ENCODE peak calls at places on chromosomes 7 and 10, in seven cellular contexts. Y, Z, S, G, U, T and V are unnamed samples.

GRCh38 chr10:73263948-73264347 is 11.5 kb upstream of the MRPS16 start:
- DNase-seq in Y (no peak), Z (peak), S (no peak), G (peak), U (no peak), T (no peak), V (no peak)

GRCh38 chr10:120581496-120581895 is 124.5 kb downstream of the PLPP4 start:
- DNase-seq in Y (peak), Z (no peak), S (no peak), G (no peak), U (no peak), T (no peak), V (peak)

GRCh38 chr10:96678725-96679124 is 41.6 kb downstream of the PIK3AP1 start:
- DNase-seq in Y (no peak), Z (no peak), S (no peak), G (no peak), U (no peak), T (no peak), V (no peak)

GRCh38 chr7:28435732-28436378 is 23.5 kb downstream of the CREB5 start:
- DNase-seq in Y (no peak), Z (peak), S (no peak), G (no peak), U (no peak), T (peak), V (no peak)

GRCh38 chr7:138999414-138999813 is 18.2 kb upstream of the KIAA1549 start:
- DNase-seq in Y (no peak), Z (no peak), S (no peak), G (no peak), U (no peak), T (no peak), V (no peak)

GRCh38 chr10:110354322-110354766 is 49.6 kb upstream of the SMNDC1 start:
- DNase-seq in Y (peak), Z (peak), S (peak), G (peak), U (peak), T (peak), V (peak)

GRCh38 chr7:7639847-7640220 is 718 bp upstream of the UMAD1 start:
- DNase-seq in Y (no peak), Z (peak), S (no peak), G (peak), U (peak), T (no peak), V (no peak)

GRCh38 chr10:43196981-43197833 is 59.0 kb downstream of the CSGALNACT2 start:
- DNase-seq in Y (no peak), Z (no peak), S (no peak), G (no peak), U (no peak), T (no peak), V (peak)

GRCh38 chr7:17105701-17106100 is 192.8 kb upstream of the AHR start:
- DNase-seq in Y (no peak), Z (peak), S (no peak), G (peak), U (no peak), T (no peak), V (no peak)

GRCh38 chr7:14000247-14000646 is 10.8 kb upstream of the ETV1 start:
- DNase-seq in Y (no peak), Z (no peak), S (no peak), G (no peak), U (no peak), T (no peak), V (no peak)

GRCh38 chr7:142478479-142479220 is 220.8 kb upstream of the PRSS58 start:
- DNase-seq in Y (peak), Z (peak), S (no peak), G (peak), U (no peak), T (no peak), V (no peak)

GRCh38 chr7:149239345-149240143 is at the start of gene ZNF212:
- DNase-seq in Y (peak), Z (peak), S (peak), G (peak), U (peak), T (peak), V (peak)

GRCh38 chr7:130481898-130482297 is 10.0 kb upstream of the MEST start:
- DNase-seq in Y (no peak), Z (peak), S (no peak), G (peak), U (no peak), T (no peak), V (no peak)

GRCh38 chr10:24762161-24762924 is 38.7 kb upstream of the ARHGAP21 start:
- DNase-seq in Y (peak), Z (no peak), S (no peak), G (peak), U (no peak), T (no peak), V (no peak)

GRCh38 chr7:37604078-37604477 is 79.5 kb upstream of the GPR141 start:
- DNase-seq in Y (peak), Z (no peak), S (no peak), G (no peak), U (no peak), T (no peak), V (no peak)

GRCh38 chr7:129169171-129169643 is 19.2 kb upstream of the SMO start:
- DNase-seq in Y (peak), Z (no peak), S (peak), G (peak), U (no peak), T (peak), V (peak)

GRCh38 chr10:72063703-72064391 is 24.5 kb downstream of the SPOCK2 start:
- DNase-seq in Y (no peak), Z (no peak), S (no peak), G (no peak), U (no peak), T (no peak), V (no peak)

GRCh38 chr10:132434405-132435005 is 37.5 kb downstream of the PWWP2B start:
- DNase-seq in Y (no peak), Z (no peak), S (no peak), G (no peak), U (peak), T (no peak), V (no peak)

GRCh38 chr7:136923111-136923510 is 54.7 kb downstream of the CHRM2 start:
- DNase-seq in Y (no peak), Z (peak), S (no peak), G (peak), U (no peak), T (no peak), V (no peak)

GRCh38 chr7:42238709-42239395 is 1.8 kb upstream of the GLI3 start:
- DNase-seq in Y (peak), Z (peak), S (no peak), G (peak), U (peak), T (no peak), V (peak)

GRCh38 chr7:128909605-128910568 is 622 bp downstream of the KCP start:
- DNase-seq in Y (peak), Z (peak), S (no peak), G (peak), U (no peak), T (peak), V (peak)

GRCh38 chr10:45071043-45071813 is 70.5 kb downstream of the ZNF22 start:
- DNase-seq in Y (peak), Z (no peak), S (no peak), G (no peak), U (no peak), T (no peak), V (peak)

GRCh38 chr7:34842782-34843181 is 184.8 kb downstream of the NPSR1 start:
- DNase-seq in Y (no peak), Z (no peak), S (no peak), G (peak), U (no peak), T (no peak), V (no peak)

GRCh38 chr10:79941585-79942210 is 7.2 kb downstream of the SFTPD start:
- DNase-seq in Y (no peak), Z (no peak), S (no peak), G (no peak), U (no peak), T (peak), V (no peak)

GRCh38 chr10:60395711-60396110 is 6.0 kb upstream of the ANK3 start:
- DNase-seq in Y (no peak), Z (no peak), S (no peak), G (no peak), U (no peak), T (no peak), V (no peak)

GRCh38 chr7:100162874-100163533 is 4.5 kb upstream of the TRAPPC14 start:
- DNase-seq in Y (peak), Z (no peak), S (no peak), G (no peak), U (peak), T (no peak), V (peak)

GRCh38 chr10:88219753-88220152 is 356.3 kb downstream of the PTEN start:
- DNase-seq in Y (no peak), Z (no peak), S (no peak), G (no peak), U (peak), T (no peak), V (no peak)

GRCh38 chr7:95420996-95421846 is 13.6 kb downstream of the PON2 start:
- DNase-seq in Y (no peak), Z (peak), S (no peak), G (peak), U (peak), T (no peak), V (no peak)

GRCh38 chr7:112400141-112400540 is 50.1 kb upstream of the IFRD1 start:
- DNase-seq in Y (no peak), Z (peak), S (no peak), G (peak), U (no peak), T (no peak), V (no peak)

GRCh38 chr7:32217841-32218467 is 147.7 kb upstream of the PDE1C start:
- DNase-seq in Y (no peak), Z (no peak), S (no peak), G (no peak), U (no peak), T (peak), V (no peak)

GRCh38 chr10:23611308-23611631 is 172.4 kb downstream of the OTUD1 start:
- DNase-seq in Y (no peak), Z (no peak), S (no peak), G (no peak), U (no peak), T (no peak), V (no peak)

GRCh38 chr7:55303220-55303619 is 61.9 kb upstream of the LANCL2 start:
- DNase-seq in Y (no peak), Z (no peak), S (no peak), G (no peak), U (no peak), T (no peak), V (no peak)

GRCh38 chr10:132959296-132959961 is 17.1 kb upstream of the CFAP46 start:
- DNase-seq in Y (no peak), Z (no peak), S (no peak), G (no peak), U (no peak), T (no peak), V (peak)

GRCh38 chr7:121032645-121033460 is 44.3 kb downstream of the CPED1 start:
- DNase-seq in Y (no peak), Z (peak), S (no peak), G (peak), U (no peak), T (no peak), V (no peak)

GRCh38 chr7:50339990-50340500 is 35.5 kb downstream of the IKZF1 start:
- DNase-seq in Y (peak), Z (no peak), S (no peak), G (no peak), U (no peak), T (no peak), V (no peak)

DNA sequence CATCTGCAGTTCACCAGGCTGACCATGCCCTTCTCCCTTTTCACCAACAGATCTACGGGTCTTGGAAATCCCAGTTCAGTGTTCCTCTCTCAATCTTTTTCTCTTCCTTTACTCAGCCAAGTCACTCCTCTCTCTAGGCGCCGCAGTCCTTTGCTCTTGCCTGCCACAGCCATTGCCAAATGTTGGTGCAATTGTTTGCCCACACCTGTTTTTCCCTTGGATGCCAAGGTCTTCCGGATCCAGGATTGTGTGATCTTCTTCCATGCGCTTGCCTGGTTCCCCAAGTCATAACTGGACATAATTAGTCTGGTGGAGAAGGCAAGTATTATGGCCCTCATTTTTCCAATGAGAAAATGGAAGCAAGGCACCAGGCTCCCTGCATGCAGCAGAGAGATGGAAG is 265.2 kb downstream of the KCNMA1 start:
- DNase-seq in Y (no peak), Z (no peak), S (no peak), G (no peak), U (no peak), T (no peak), V (no peak)
- H3K23ac ChIP-seq in Y (no peak), Z (no peak), S (no peak), G (no peak), U (no peak), T (no peak), V (no peak)

GRCh38 chr10:119201233-119201632 is 6.1 kb upstream of the GRK5 start:
- DNase-seq in Y (no peak), Z (no peak), S (no peak), G (no peak), U (no peak), T (no peak), V (no peak)

GRCh38 chr10:119197921-119198320 is 9.4 kb upstream of the GRK5 start:
- DNase-seq in Y (no peak), Z (peak), S (no peak), G (peak), U (no peak), T (no peak), V (no peak)

GRCh38 chr10:119198438-119198837 is 8.9 kb upstream of the GRK5 start:
- DNase-seq in Y (no peak), Z (no peak), S (no peak), G (no peak), U (no peak), T (peak), V (peak)

GRCh38 chr10:119203006-119203405 is 4.4 kb upstream of the GRK5 start:
- DNase-seq in Y (no peak), Z (peak), S (no peak), G (peak), U (no peak), T (no peak), V (no peak)

GRCh38 chr10:119199231-119199992 is 8.0 kb upstream of the GRK5 start:
- DNase-seq in Y (peak), Z (peak), S (no peak), G (peak), U (peak), T (peak), V (peak)
- H3K23ac ChIP-seq in Y (no peak), Z (no peak), S (no peak), G (no peak), U (no peak), T (no peak), V (no peak)

DNA sequence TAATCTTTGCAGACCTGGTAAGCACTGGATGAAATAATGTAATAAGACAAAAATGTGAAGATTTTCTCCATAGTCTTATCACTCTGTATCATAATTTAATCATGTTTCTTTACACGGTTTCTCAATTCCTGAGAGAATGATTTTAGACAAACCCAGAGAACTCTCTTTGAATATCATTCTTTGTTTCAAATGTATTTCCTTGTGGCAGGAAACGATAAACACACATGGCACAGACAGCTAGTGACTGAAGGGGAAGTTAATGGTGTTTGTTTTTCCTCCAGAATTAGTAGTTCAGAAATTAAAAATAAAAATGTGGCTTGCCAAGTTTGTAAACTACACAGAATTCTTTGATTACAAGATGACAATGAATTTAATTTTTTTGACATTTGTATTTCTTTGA is 163.7 kb upstream of the PRPS1L1 start:
- DNase-seq in Y (no peak), Z (no peak), S (no peak), G (no peak), U (no peak), T (no peak), V (no peak)
- H3K23ac ChIP-seq in Y (no peak), Z (no peak), S (no peak), G (no peak), U (no peak), T (no peak), V (no peak)

GRCh38 chr7:22934473-22935065 is 79.4 kb downstream of the HYCC1 start:
- DNase-seq in Y (peak), Z (peak), S (no peak), G (peak), U (peak), T (no peak), V (no peak)

GRCh38 chr7:22934023-22934422 is 79.9 kb downstream of the HYCC1 start:
- DNase-seq in Y (peak), Z (no peak), S (no peak), G (peak), U (no peak), T (no peak), V (no peak)

GRCh38 chr7:22935269-22935668 is 78.7 kb downstream of the HYCC1 start:
- DNase-seq in Y (no peak), Z (peak), S (no peak), G (peak), U (no peak), T (no peak), V (no peak)

GRCh38 chr7:22937946-22938345 is 76.0 kb downstream of the HYCC1 start:
- DNase-seq in Y (peak), Z (no peak), S (no peak), G (no peak), U (no peak), T (no peak), V (no peak)

GRCh38 chr7:22936246-22936645 is 77.7 kb downstream of the HYCC1 start:
- DNase-seq in Y (no peak), Z (no peak), S (no peak), G (no peak), U (no peak), T (no peak), V (no peak)
- H3K23ac ChIP-seq in Y (no peak), Z (peak), S (no peak), G (no peak), U (no peak), T (no peak), V (no peak)